ENCODE peak calls at places on chromosomes 1 and 21, in five cellular contexts. One of them, this sample, is unnamed.

GRCh38 chr1:100353073-100353801 is 931 bp downstream of the CDC14A start:
- DNase-seq in left lung: peak; percentile 43
- DNase-seq in cerebellum: no peak
- DNase-seq in epithelial cell of proximal tubule: no peak
- DNase-seq in DMS79 treated with DMSO at 0.1 percent for 48 hours: no peak
- DNase-seq in this sample: peak; percentile 37

GRCh38 chr1:36652011-36652410 is 169.3 kb upstream of the CSF3R start:
- DNase-seq in DMS79 treated with DMSO at 0.1 percent for 48 hours: peak; percentile 51
- DNase-seq in cerebellum: no peak
- DNase-seq in left lung: no peak
- DNase-seq in epithelial cell of proximal tubule: no peak
- DNase-seq in this sample: no peak

GRCh38 chr1:202181586-202181985 is 12.0 kb upstream of the LGR6 start:
- DNase-seq in left lung: no peak
- DNase-seq in DMS79 treated with DMSO at 0.1 percent for 48 hours: no peak
- DNase-seq in epithelial cell of proximal tubule: no peak
- DNase-seq in cerebellum: no peak
- DNase-seq in this sample: no peak

GRCh38 chr21:34684174-34684876 is 15.5 kb downstream of the CLIC6 start:
- DNase-seq in epithelial cell of proximal tubule: no peak
- DNase-seq in DMS79 treated with DMSO at 0.1 percent for 48 hours: no peak
- DNase-seq in left lung: no peak
- DNase-seq in cerebellum: no peak
- DNase-seq in this sample: no peak

GRCh38 chr1:223403184-223403815 is 10.1 kb downstream of the CCDC185 start:
- DNase-seq in left lung: no peak
- DNase-seq in cerebellum: no peak
- DNase-seq in DMS79 treated with DMSO at 0.1 percent for 48 hours: peak; percentile 16
- DNase-seq in epithelial cell of proximal tubule: no peak
- DNase-seq in this sample: peak; percentile 62

GRCh38 chr1:154869351-154870116 is 547 bp downstream of the KCNN3 start:
- DNase-seq in left lung: peak; percentile 61
- DNase-seq in cerebellum: no peak
- DNase-seq in epithelial cell of proximal tubule: no peak
- DNase-seq in DMS79 treated with DMSO at 0.1 percent for 48 hours: peak; percentile 70
- DNase-seq in this sample: peak; percentile 55

GRCh38 chr21:43727571-43728466 is 8.9 kb downstream of the PDXK start:
- DNase-seq in cerebellum: no peak
- DNase-seq in DMS79 treated with DMSO at 0.1 percent for 48 hours: no peak
- DNase-seq in left lung: peak; percentile 72
- DNase-seq in epithelial cell of proximal tubule: no peak
- DNase-seq in this sample: no peak

GRCh38 chr1:231844986-231845502 is 218.5 kb downstream of the DISC1 start:
- DNase-seq in DMS79 treated with DMSO at 0.1 percent for 48 hours: no peak
- DNase-seq in cerebellum: no peak
- DNase-seq in left lung: no peak
- DNase-seq in epithelial cell of proximal tubule: peak; percentile 49
- DNase-seq in this sample: no peak

This sample was measured in NCI-H1105 treated with DMSO at 0.1 percent for 48 hours.